ENCODE peak calls at places on chromosomes 11 and 22, in four cellular contexts. U is anterior cingulate cortex, K is RPMI7951, G is NCI-H1092. Y is an unnamed sample.

GRCh38 chr11:91625495-91625894 is 599.1 kb upstream of the FAT3 start:
- DNase-seq in U (no peak), K (no peak), G (no peak), Y (no peak)

GRCh38 chr11:31959711-31960110 is 131.2 kb upstream of the RCN1 start:
- DNase-seq in U (no peak), K (peak), G (no peak), Y (peak)

GRCh38 chr11:128804481-128804880 is 62.6 kb downstream of the KCNJ1 start:
- DNase-seq in U (no peak), K (peak), G (no peak), Y (peak)

GRCh38 chr11:61163714-61164609 is 2.7 kb upstream of the VPS37C start:
- DNase-seq in U (no peak), K (no peak), G (no peak), Y (no peak)

GRCh38 chr11:57513911-57514537 is 1.5 kb downstream of the SLC43A1 start:
- DNase-seq in U (no peak), K (peak), G (peak), Y (peak)

GRCh38 chr11:19307498-19307897 is 66.8 kb upstream of the E2F8 start:
- DNase-seq in U (no peak), K (no peak), G (no peak), Y (no peak)

GRCh38 chr22:41799486-41800347 is 762 bp upstream of the CCDC134 start:
- DNase-seq in U (peak), K (peak), G (no peak), Y (peak)

GRCh38 chr22:48972979-48973693 is 854.5 kb downstream of the BRD1 start:
- DNase-seq in U (no peak), K (no peak), G (no peak), Y (no peak)

GRCh38 chr11:123454060-123454651 is 24.1 kb downstream of the GRAMD1B start:
- DNase-seq in U (no peak), K (peak), G (no peak), Y (peak)

GRCh38 chr11:606245-606644 is 9.5 kb downstream of the IRF7 start:
- DNase-seq in U (no peak), K (no peak), G (no peak), Y (no peak)

GRCh38 chr22:24147666-24148065 is 33.6 kb upstream of the SUSD2 start:
- DNase-seq in U (no peak), K (no peak), G (no peak), Y (no peak)

GRCh38 chr11:86230921-86231320 is 13.6 kb upstream of the EED start:
- DNase-seq in U (no peak), K (peak), G (no peak), Y (peak)

GRCh38 chr22:42041784-42042183 is 28.8 kb downstream of the NAGA start:
- DNase-seq in U (no peak), K (no peak), G (no peak), Y (no peak)

GRCh38 chr11:10522921-10523320 is 18.1 kb downstream of the RNF141 start:
- DNase-seq in U (no peak), K (no peak), G (no peak), Y (no peak)

GRCh38 chr22:44712156-44712555 is 10.2 kb downstream of the PRR5 start:
- DNase-seq in U (peak), K (no peak), G (no peak), Y (no peak)

GRCh38 chr11:70883973-70884688 is 368.2 kb downstream of the SHANK2 start:
- DNase-seq in U (no peak), K (no peak), G (no peak), Y (no peak)